ENCODE peak calls at places on chromosomes 1 and 21, in five cellular contexts. One of them, this sample, is unnamed.

GRCh38 chr1:47912756-47913155 is 84.4 kb downstream of the TRABD2B start:
- DNase-seq in GM23338: no peak
- DNase-seq in lung: no peak
- DNase-seq in bronchial epithelial cell: no peak
- DNase-seq in heart right ventricle: no peak
- DNase-seq in this sample: no peak

GRCh38 chr1:213519098-213519497 is 468.1 kb downstream of the RPS6KC1 start:
- DNase-seq in GM23338: no peak
- DNase-seq in heart right ventricle: no peak
- DNase-seq in bronchial epithelial cell: no peak
- DNase-seq in lung: no peak
- DNase-seq in this sample: no peak

GRCh38 chr1:47184771-47185677 is 4.8 kb downstream of the PDZK1IP1 start:
- DNase-seq in heart right ventricle: no peak
- DNase-seq in GM23338: no peak
- DNase-seq in lung: no peak
- DNase-seq in bronchial epithelial cell: no peak
- DNase-seq in this sample: no peak

GRCh38 chr1:64856564-64856963 is 109.8 kb downstream of the JAK1 start:
- DNase-seq in lung: peak
- DNase-seq in GM23338: no peak
- DNase-seq in heart right ventricle: no peak
- DNase-seq in bronchial epithelial cell: no peak
- DNase-seq in this sample: no peak

GRCh38 chr1:203178083-203178482 is 2.5 kb upstream of the MYBPH start:
- DNase-seq in bronchial epithelial cell: no peak
- DNase-seq in heart right ventricle: no peak
- DNase-seq in GM23338: no peak
- DNase-seq in lung: no peak
- DNase-seq in this sample: no peak

GRCh38 chr1:227369102-227369760 is 50.9 kb upstream of the CDC42BPA start:
- DNase-seq in GM23338: no peak
- DNase-seq in heart right ventricle: no peak
- DNase-seq in lung: no peak
- DNase-seq in bronchial epithelial cell: peak
- DNase-seq in this sample: no peak

GRCh38 chr1:65939187-65939586 is 146.5 kb downstream of the PDE4B start:
- DNase-seq in lung: no peak
- DNase-seq in heart right ventricle: no peak
- DNase-seq in bronchial epithelial cell: no peak
- DNase-seq in GM23338: no peak
- DNase-seq in this sample: no peak

GRCh38 chr1:15965228-15965767 is 10.6 kb downstream of the ZBTB17 start:
- DNase-seq in lung: no peak
- DNase-seq in GM23338: no peak
- DNase-seq in bronchial epithelial cell: no peak
- DNase-seq in heart right ventricle: no peak
- DNase-seq in this sample: no peak

GRCh38 chr1:2508180-2508579 is 18.2 kb downstream of the PANK4 start:
- DNase-seq in heart right ventricle: no peak
- DNase-seq in GM23338: no peak
- DNase-seq in lung: no peak
- DNase-seq in bronchial epithelial cell: no peak
- DNase-seq in this sample: no peak

GRCh38 chr1:183185941-183186490 is at the start of gene LAMC2:
- DNase-seq in lung: peak
- DNase-seq in heart right ventricle: no peak
- DNase-seq in GM23338: peak
- DNase-seq in bronchial epithelial cell: peak
- DNase-seq in this sample: no peak

GRCh38 chr21:37449302-37449937 is 82.8 kb downstream of the DYRK1A start:
- DNase-seq in bronchial epithelial cell: no peak
- DNase-seq in GM23338: no peak
- DNase-seq in heart right ventricle: no peak
- DNase-seq in lung: no peak
- DNase-seq in this sample: no peak

GRCh38 chr1:7049913-7050625 is 264.8 kb downstream of the CAMTA1 start:
- DNase-seq in GM23338: no peak
- DNase-seq in bronchial epithelial cell: no peak
- DNase-seq in heart right ventricle: no peak
- DNase-seq in lung: no peak
- DNase-seq in this sample: no peak

GRCh38 chr1:33407750-33408436 is 23.0 kb downstream of the PHC2 start:
- DNase-seq in bronchial epithelial cell: no peak
- DNase-seq in GM23338: no peak
- DNase-seq in heart right ventricle: no peak
- DNase-seq in lung: no peak
- DNase-seq in this sample: no peak

GRCh38 chr1:165476776-165477175 is 31.9 kb upstream of the RXRG start:
- DNase-seq in GM23338: no peak
- DNase-seq in bronchial epithelial cell: no peak
- DNase-seq in heart right ventricle: no peak
- DNase-seq in lung: no peak
- DNase-seq in this sample: no peak

GRCh38 chr1:203996126-203996525 is 76.8 kb upstream of the SOX13 start:
- DNase-seq in heart right ventricle: no peak
- DNase-seq in bronchial epithelial cell: no peak
- DNase-seq in lung: no peak
- DNase-seq in GM23338: peak
- DNase-seq in this sample: no peak

DNA sequence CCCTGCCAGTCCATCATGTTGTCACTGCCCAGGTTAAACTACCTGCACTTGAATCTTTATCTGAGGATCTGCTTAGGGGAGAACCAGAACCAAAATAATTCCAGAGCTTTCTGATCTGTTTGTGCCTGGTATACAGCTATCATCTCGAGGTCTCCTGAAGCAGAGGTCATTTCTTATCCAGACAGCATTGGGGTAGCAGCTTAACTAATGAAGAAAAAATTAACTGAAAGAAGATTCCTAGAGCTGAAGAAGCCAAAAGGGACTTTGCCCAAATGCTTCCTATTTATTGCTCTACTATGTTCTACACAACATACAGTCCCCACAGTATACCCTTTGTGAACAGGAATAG is 2.7 kb downstream of the NTPCR start:
- DNase-seq in lung: no peak
- DNase-seq in heart right ventricle: no peak
- DNase-seq in GM23338: no peak
- DNase-seq in bronchial epithelial cell: no peak
- DNase-seq in this sample: no peak
- TF ChIP-seq CTCF in lung: no peak
- TF ChIP-seq CTCF in heart right ventricle: no peak
- TF ChIP-seq CTCF in GM23338: no peak
- TF ChIP-seq CTCF in bronchial epithelial cell: no peak
- TF ChIP-seq CTCF in this sample: no peak

GRCh38 chr1:206511362-206512064 is 4.2 kb downstream of the RASSF5 start:
- DNase-seq in GM23338: peak
- DNase-seq in heart right ventricle: no peak
- DNase-seq in bronchial epithelial cell: no peak
- DNase-seq in lung: no peak
- DNase-seq in this sample: no peak

GRCh38 chr1:206513312-206514111 is 6.2 kb downstream of the RASSF5 start:
- DNase-seq in heart right ventricle: peak
- DNase-seq in lung: no peak
- DNase-seq in GM23338: no peak
- DNase-seq in bronchial epithelial cell: peak
- DNase-seq in this sample: no peak

GRCh38 chr1:206514821-206515387 is 7.6 kb downstream of the RASSF5 start:
- DNase-seq in heart right ventricle: no peak
- DNase-seq in GM23338: no peak
- DNase-seq in lung: no peak
- DNase-seq in bronchial epithelial cell: no peak
- DNase-seq in this sample: no peak

GRCh38 chr1:206510371-206510770 is 3.0 kb downstream of the RASSF5 start:
- DNase-seq in lung: no peak
- DNase-seq in bronchial epithelial cell: peak
- DNase-seq in GM23338: no peak
- DNase-seq in heart right ventricle: no peak
- DNase-seq in this sample: no peak

GRCh38 chr1:206512521-206513180 is 5.3 kb downstream of the RASSF5 start:
- DNase-seq in GM23338: no peak
- DNase-seq in heart right ventricle: no peak
- DNase-seq in bronchial epithelial cell: peak
- DNase-seq in lung: no peak
- DNase-seq in this sample: no peak
- H3K4me3 ChIP-seq in GM23338: no peak
- H3K4me3 ChIP-seq in heart right ventricle: no peak
- H3K4me3 ChIP-seq in bronchial epithelial cell: no peak
- H3K4me3 ChIP-seq in lung: no peak
- H3K4me3 ChIP-seq in this sample: no peak

DNA sequence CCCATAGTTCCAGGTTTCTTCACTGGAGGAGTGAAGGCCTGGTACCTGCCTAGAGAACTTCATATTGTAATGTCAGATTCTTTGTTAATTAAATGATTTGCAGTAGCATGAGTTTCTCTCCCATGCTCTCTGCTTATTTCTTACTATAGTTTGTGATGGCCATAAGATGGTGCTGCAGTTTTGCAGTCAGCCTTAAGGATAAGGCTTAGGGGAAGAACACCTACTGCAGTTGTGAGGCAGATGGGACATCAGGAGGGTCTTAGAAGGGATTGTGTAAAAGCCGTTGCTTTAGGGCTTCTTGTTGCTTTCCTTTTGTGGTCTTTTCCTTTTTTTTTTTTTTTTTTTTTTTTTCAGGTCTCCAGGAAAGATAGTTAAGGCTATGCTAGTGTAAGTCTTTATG is 61.8 kb downstream of the MACF1 start:
- DNase-seq in lung: no peak
- DNase-seq in GM23338: peak
- DNase-seq in bronchial epithelial cell: no peak
- DNase-seq in heart right ventricle: no peak
- DNase-seq in this sample: no peak
- TF ChIP-seq CTCF in lung: no peak
- TF ChIP-seq CTCF in GM23338: peak
- TF ChIP-seq CTCF in bronchial epithelial cell: peak
- TF ChIP-seq CTCF in heart right ventricle: no peak
- TF ChIP-seq CTCF in this sample: peak

DNA sequence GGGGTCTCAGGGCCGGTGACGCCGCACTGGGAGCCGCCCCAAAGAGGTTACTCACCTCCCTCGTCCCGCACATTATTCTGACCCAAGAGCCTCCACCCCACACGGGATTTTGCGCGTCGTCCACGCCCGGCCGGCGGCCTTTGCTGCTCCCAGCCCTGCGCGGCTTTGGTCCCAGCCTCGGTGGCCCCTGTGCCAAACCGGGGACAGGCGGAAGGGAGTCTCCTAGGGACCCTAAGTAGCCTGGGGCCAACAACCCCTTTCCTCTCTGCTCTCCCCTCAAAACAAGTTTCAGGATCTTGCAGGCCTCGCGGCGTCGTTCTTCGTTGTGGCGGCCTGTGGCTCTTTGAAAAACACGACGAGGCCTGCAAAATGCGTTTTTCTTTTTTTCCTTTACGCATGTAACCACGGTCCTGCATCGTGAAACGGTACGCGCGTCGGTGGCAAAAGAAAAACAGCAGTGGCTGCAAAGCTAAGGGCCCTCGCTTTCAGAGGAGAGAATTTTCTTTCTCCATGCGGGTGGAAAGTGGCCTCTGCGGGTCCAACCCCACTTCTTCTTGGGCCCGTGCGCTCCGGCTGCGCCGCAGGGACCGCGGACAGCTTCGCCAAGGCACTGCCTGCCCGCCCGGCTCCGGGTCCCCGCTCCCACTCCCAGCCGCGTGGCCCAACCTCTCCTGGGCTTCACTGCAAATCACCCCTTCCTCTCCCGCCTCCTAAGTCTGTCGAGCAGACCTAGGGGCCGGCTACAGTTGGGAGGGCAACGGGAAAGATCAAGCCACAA is 816 bp upstream of the RUNX3 start:
- DNase-seq in heart right ventricle: no peak
- DNase-seq in GM23338: peak
- DNase-seq in bronchial epithelial cell: no peak
- DNase-seq in lung: no peak
- DNase-seq in this sample: no peak
- H3K4me3 ChIP-seq in heart right ventricle: peak
- H3K4me3 ChIP-seq in GM23338: peak
- H3K4me3 ChIP-seq in bronchial epithelial cell: no peak
- H3K4me3 ChIP-seq in lung: no peak
- H3K4me3 ChIP-seq in this sample: no peak